ENCODE peak calls at places on chromosome 2, in six cellular contexts. V is psoas muscle, R is HFF-Myc, A is PC-3, K is colonic mucosa, U is H9. J is an unnamed sample.

GRCh38 chr2:63424329-63425078 is 163.8 kb downstream of the WDPCP start:
- DNase-seq in K (no peak), V (peak), A (peak), U (peak), R (peak), J (no peak)

GRCh38 chr2:63743976-63744331 is 97.7 kb upstream of the UGP2 start:
- DNase-seq in A (no peak), K (no peak), U (no peak), V (no peak), R (no peak), J (no peak)

GRCh38 chr2:53802617-53803115 is 15.8 kb downstream of the ERLEC1 start:
- DNase-seq in U (no peak), V (no peak), K (no peak), R (no peak), A (no peak), J (no peak)

GRCh38 chr2:41966431-41966893 is 81.4 kb upstream of the PKDCC start:
- DNase-seq in K (peak), A (peak), V (peak), R (peak), U (no peak), J (peak)

GRCh38 chr2:4930704-4931103 is 761.5 kb upstream of the SOX11 start:
- DNase-seq in R (no peak), A (no peak), U (no peak), V (no peak), K (no peak), J (no peak)

GRCh38 chr2:240141736-240142135 is 1.3 kb upstream of the OTOS start:
- DNase-seq in U (no peak), K (no peak), V (peak), R (no peak), A (no peak), J (no peak)

GRCh38 chr2:1011018-1011405 is 60.4 kb downstream of the SNTG2 start:
- DNase-seq in V (no peak), K (no peak), R (no peak), A (no peak), U (no peak), J (no peak)

GRCh38 chr2:74559912-74560311 is 5.4 kb downstream of the DOK1 start:
- DNase-seq in V (no peak), K (peak), A (no peak), U (peak), R (no peak), J (no peak)

GRCh38 chr2:167134381-167135072 is 246.2 kb downstream of the XIRP2 start:
- DNase-seq in K (no peak), A (peak), R (no peak), V (no peak), U (no peak), J (no peak)

GRCh38 chr2:212943351-212943750 is 208.1 kb downstream of the IKZF2 start:
- DNase-seq in A (no peak), U (no peak), V (no peak), R (no peak), K (no peak), J (no peak)

GRCh38 chr2:110716959-110717645 is 15.3 kb upstream of the ACOXL start:
- DNase-seq in A (no peak), R (no peak), V (no peak), U (no peak), K (no peak), J (no peak)

GRCh38 chr2:121502246-121502645 is 28.4 kb upstream of the RNU4ATAC start:
- DNase-seq in R (no peak), K (no peak), V (no peak), A (peak), U (no peak), J (no peak)

GRCh38 chr2:8229546-8229986 is 452.3 kb upstream of the ID2 start:
- DNase-seq in V (peak), R (peak), K (no peak), A (peak), U (peak), J (no peak)

GRCh38 chr2:196059491-196059960 is 9.1 kb downstream of the DNAH7 start:
- DNase-seq in V (no peak), U (peak), R (no peak), A (no peak), K (no peak), J (no peak)

GRCh38 chr2:53253244-53253643 is 514.4 kb upstream of the CHAC2 start:
- DNase-seq in V (no peak), R (no peak), A (no peak), U (no peak), K (no peak), J (no peak)

GRCh38 chr2:98917031-98917459 is 19.0 kb downstream of the CRACDL start:
- DNase-seq in R (peak), A (peak), U (no peak), V (no peak), K (no peak), J (no peak)

GRCh38 chr2:146982393-146982846 is 862.4 kb upstream of the ACVR2A start:
- DNase-seq in A (no peak), R (no peak), K (no peak), U (no peak), V (peak), J (peak)

GRCh38 chr2:151267537-151267936 is 5.9 kb upstream of the RBM43 start:
- DNase-seq in R (no peak), A (no peak), V (no peak), K (no peak), U (no peak), J (no peak)

GRCh38 chr2:112053917-112054846 is 887 bp upstream of the TMEM87B start:
- DNase-seq in A (peak), R (peak), K (peak), V (peak), U (peak), J (peak)

GRCh38 chr2:43054367-43054766 is 172.0 kb downstream of the ZFP36L2 start:
- DNase-seq in A (no peak), R (no peak), K (no peak), V (no peak), U (no peak), J (no peak)

GRCh38 chr2:190069936-190070696 is 7.6 kb upstream of the MSTN start:
- DNase-seq in K (peak), A (peak), R (peak), U (no peak), V (no peak), J (no peak)

GRCh38 chr2:42787424-42787787 is 5.0 kb downstream of the HAAO start:
- DNase-seq in A (no peak), U (no peak), R (no peak), V (no peak), K (peak), J (no peak)

GRCh38 chr2:171320208-171320621 is 113.6 kb downstream of the METTL8 start:
- DNase-seq in A (no peak), K (no peak), V (no peak), U (no peak), R (no peak), J (no peak)

GRCh38 chr2:138079976-138080375 is 115.7 kb downstream of the HNMT start:
- DNase-seq in K (no peak), A (peak), U (no peak), R (no peak), V (no peak), J (no peak)

GRCh38 chr2:112077814-112078213 is 22.7 kb downstream of the TMEM87B start:
- DNase-seq in R (no peak), V (no peak), U (peak), K (no peak), A (peak), J (no peak)

GRCh38 chr2:10149684-10150083 is 27.1 kb downstream of the RRM2 start:
- DNase-seq in U (no peak), V (no peak), K (no peak), A (no peak), R (no peak), J (no peak)

GRCh38 chr2:25358249-25358815 is 16.6 kb upstream of the DNMT3A start:
- DNase-seq in K (no peak), U (no peak), A (no peak), V (peak), R (no peak), J (no peak)

GRCh38 chr2:197076652-197077051 is 150.1 kb upstream of the PGAP1 start:
- DNase-seq in A (no peak), V (no peak), K (no peak), R (no peak), U (no peak), J (no peak)

GRCh38 chr2:197077336-197077735 is 150.8 kb upstream of the PGAP1 start:
- DNase-seq in U (no peak), R (no peak), A (no peak), V (no peak), K (no peak), J (no peak)

GRCh38 chr2:197075286-197075685 is 148.8 kb upstream of the PGAP1 start:
- DNase-seq in V (no peak), U (no peak), R (no peak), A (no peak), K (no peak), J (no peak)

GRCh38 chr2:197073701-197074433 is 147.4 kb upstream of the PGAP1 start:
- DNase-seq in R (no peak), V (peak), A (no peak), U (no peak), K (no peak), J (no peak)

GRCh38 chr2:197075754-197076337 is 149.3 kb upstream of the PGAP1 start:
- DNase-seq in A (peak), U (no peak), K (no peak), V (no peak), R (no peak), J (no peak)
- TF ChIP-seq CTCF in A (peak), U (peak), K (no peak), V (peak), R (peak), J (no peak)

GRCh38 chr2:176285321-176285720 is 16.1 kb downstream of the MTX2 start:
- DNase-seq in A (no peak), K (no peak), U (no peak), R (peak), V (no peak), J (no peak)
- TF ChIP-seq CTCF in A (no peak), K (no peak), U (peak), R (no peak), V (no peak), J (no peak)

DNA sequence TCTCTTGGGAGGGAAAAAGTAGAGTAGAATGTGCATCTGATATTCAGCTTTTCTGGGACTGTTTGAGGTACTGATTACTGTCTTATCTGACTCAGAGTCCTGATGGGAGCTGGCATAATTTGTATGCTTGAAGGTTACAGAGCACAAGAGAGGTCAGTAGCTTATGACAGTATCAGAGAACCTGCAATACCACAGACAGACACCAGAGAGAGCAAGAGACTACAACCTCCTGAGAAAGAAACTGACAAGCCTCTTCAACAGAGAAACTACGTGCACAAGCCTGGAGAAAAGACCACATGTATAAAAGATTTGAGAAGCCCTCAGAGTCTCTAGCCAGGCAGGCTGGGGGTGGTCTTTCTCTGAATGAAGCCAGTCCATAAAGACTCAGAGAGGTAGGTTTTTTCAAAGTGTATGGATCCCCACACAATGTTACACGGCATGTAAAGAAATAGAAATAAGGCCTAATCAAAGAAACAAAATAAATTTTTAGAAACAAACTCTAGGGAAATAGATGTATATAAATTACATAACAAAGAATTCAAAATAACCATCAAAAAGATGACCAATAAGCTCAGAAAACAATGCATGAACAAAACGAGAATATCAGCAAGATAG is 568.3 kb downstream of the LRRTM4 start:
- DNase-seq in R (peak), A (peak), K (peak), V (no peak), U (peak), J (no peak)
- TF ChIP-seq CTCF in R (peak), A (peak), K (peak), V (peak), U (peak), J (peak)

GRCh38 chr2:160085662-160086061 is 23.2 kb upstream of the PLA2R1 start:
- DNase-seq in A (no peak), R (no peak), U (no peak), V (no peak), K (no peak), J (no peak)
- TF ChIP-seq CTCF in A (peak), R (peak), U (peak), V (no peak), K (no peak), J (no peak)

GRCh38 chr2:88933980-88934379 is 242.5 kb downstream of the RPIA start:
- DNase-seq in R (no peak), A (peak), K (no peak), V (no peak), U (no peak), J (no peak)
- TF ChIP-seq CTCF in R (no peak), A (peak), K (no peak), V (no peak), U (no peak), J (no peak)

GRCh38 chr2:148978026-148978685 is 60.3 kb upstream of the LYPD6B start:
- DNase-seq in A (no peak), R (no peak), V (no peak), U (no peak), K (no peak), J (no peak)
- TF ChIP-seq CTCF in A (peak), R (no peak), V (no peak), U (peak), K (no peak), J (no peak)

GRCh38 chr2:202061695-202062094 is 11.4 kb upstream of the KIAA2012 start:
- DNase-seq in K (no peak), V (no peak), U (no peak), R (no peak), A (no peak), J (no peak)

GRCh38 chr2:202064881-202065230 is 8.2 kb upstream of the KIAA2012 start:
- DNase-seq in K (no peak), U (no peak), V (no peak), R (no peak), A (no peak), J (no peak)

GRCh38 chr2:202064206-202064880 is 8.7 kb upstream of the KIAA2012 start:
- DNase-seq in A (peak), R (peak), V (no peak), K (no peak), U (peak), J (no peak)

GRCh38 chr2:202056611-202057010 is 16.4 kb upstream of the KIAA2012 start:
- DNase-seq in U (no peak), A (peak), K (no peak), V (no peak), R (no peak), J (no peak)

GRCh38 chr2:202060218-202060617 is 12.8 kb upstream of the KIAA2012 start:
- DNase-seq in K (no peak), R (no peak), A (peak), U (no peak), V (no peak), J (no peak)
- TF ChIP-seq CTCF in K (no peak), R (peak), A (peak), U (peak), V (no peak), J (no peak)

J was measured in omental fat pad.